ENCODE peak calls at places on chromosomes 16 and 17, in six cellular contexts. O is NCI-H1436; K is T-helper 2 cell; F is stimulated activated naive CD4-positive, alpha-beta T cell; D is effector memory CD8-positive, alpha-beta T cell; S is hippocampal formation. U is an unnamed sample.

GRCh38 chr16:35497399-35497798 is 2038.0 kb downstream of the TP53TG3F start:
- DNase-seq in F (no peak), O (no peak), S (no peak), D (no peak), K (no peak), U (no peak)

GRCh38 chr16:85750021-85750826 is 672 bp downstream of the C16orf74 start:
- DNase-seq in S (no peak), K (no peak), O (no peak), F (no peak), D (no peak), U (no peak)

GRCh38 chr17:3926860-3927627 is 10.8 kb upstream of the P2RX1 start:
- DNase-seq in D (no peak), F (no peak), K (no peak), O (no peak), S (no peak), U (no peak)

GRCh38 chr16:84246679-84247077 is 6.9 kb upstream of the KCNG4 start:
- DNase-seq in S (no peak), K (no peak), O (no peak), D (no peak), F (no peak), U (no peak)

GRCh38 chr17:77332981-77333685 is 192.4 kb downstream of the SEC14L1 start:
- DNase-seq in F (no peak), K (no peak), O (no peak), S (no peak), D (no peak), U (no peak)

GRCh38 chr17:19716108-19717030 is at the start of gene SLC47A2:
- DNase-seq in O (no peak), K (no peak), F (no peak), D (no peak), S (no peak), U (no peak)

GRCh38 chr17:79991924-79992656 is 43.6 kb downstream of the TBC1D16 start:
- DNase-seq in K (no peak), O (no peak), S (no peak), F (no peak), D (no peak), U (no peak)

GRCh38 chr17:44110823-44111633 is 12.4 kb downstream of the HDAC5 start:
- DNase-seq in F (peak; percentile 28), K (no peak), O (peak; percentile 95), S (peak; percentile 95), D (peak; percentile 21), U (peak; percentile 80)

GRCh38 chr17:56653877-56654276 is 60.4 kb downstream of the NOG start:
- DNase-seq in F (peak; percentile 39), S (no peak), D (no peak), K (no peak), O (no peak), U (peak; percentile 43)

GRCh38 chr17:41635121-41636097 is 11.0 kb upstream of the KRT17 start:
- DNase-seq in S (no peak), D (no peak), F (no peak), O (no peak), K (no peak), U (no peak)

GRCh38 chr17:13862341-13862740 is 207.0 kb upstream of the COX10 start:
- DNase-seq in F (no peak), O (no peak), S (no peak), K (no peak), D (no peak), U (no peak)

GRCh38 chr17:81035389-81036127 is 607 bp downstream of the BAIAP2 start:
- DNase-seq in F (no peak), K (no peak), D (no peak), O (no peak), S (no peak), U (no peak)

GRCh38 chr17:10618202-10618635 is 38.9 kb downstream of the MYH3 start:
- DNase-seq in K (no peak), S (peak; percentile 52), F (peak; percentile 14), D (peak; percentile 42), O (peak; percentile 50), U (peak; percentile 73)

GRCh38 chr16:49623501-49624266 is 232.2 kb downstream of the ZNF423 start:
- DNase-seq in F (no peak), D (no peak), S (no peak), O (no peak), K (no peak), U (no peak)